ENCODE peak calls at places on chromosome 22, in six cellular contexts. M is left kidney, F is OCI-M1, G is lung, I is H9, Y is NCI-H2081 treated with DMSO at 0.1 percent for 48 hours. U is an unnamed sample.

GRCh38 chr22:28231423-28231822 is 312.4 kb upstream of the PITPNB start:
- DNase-seq in M (peak), I (no peak), Y (no peak), F (no peak), G (no peak), U (no peak)

GRCh38 chr22:46061124-46061410 is 84.1 kb upstream of the WNT7B start:
- DNase-seq in M (no peak), G (no peak), Y (no peak), I (no peak), F (no peak), U (no peak)

GRCh38 chr22:23380230-23380573 is 199.9 kb downstream of the IGLL1 start:
- DNase-seq in F (no peak), G (no peak), M (no peak), Y (no peak), I (no peak), U (no peak)

GRCh38 chr22:38843201-38843715 is 570 bp downstream of the NPTXR start:
- DNase-seq in G (no peak), Y (no peak), F (no peak), I (peak), M (peak), U (peak)

GRCh38 chr22:42229455-42230149 is 40.9 kb downstream of the TCF20 start:
- DNase-seq in F (no peak), I (no peak), Y (no peak), G (peak), M (no peak), U (no peak)

GRCh38 chr22:29344137-29344536 is 28.6 kb upstream of the RASL10A start:
- DNase-seq in I (no peak), F (no peak), Y (peak), G (peak), M (no peak), U (peak)

GRCh38 chr22:43883012-43883661 is 8.7 kb downstream of the PNPLA5 start:
- DNase-seq in G (no peak), F (peak), I (peak), Y (no peak), M (peak), U (peak)

GRCh38 chr22:38638734-38639133 is 17.5 kb downstream of the FAM227A start:
- DNase-seq in M (no peak), G (no peak), I (no peak), F (peak), Y (no peak), U (no peak)

GRCh38 chr22:48821346-48822186 is 1006.1 kb downstream of the BRD1 start:
- DNase-seq in I (no peak), Y (no peak), F (no peak), G (no peak), M (no peak), U (no peak)

GRCh38 chr22:23431337-23432072 is 148.6 kb downstream of the IGLL1 start:
- DNase-seq in F (no peak), M (peak), Y (no peak), G (no peak), I (no peak), U (no peak)

GRCh38 chr22:48712558-48712957 is 1115.1 kb downstream of the BRD1 start:
- DNase-seq in G (no peak), F (no peak), I (no peak), M (no peak), Y (no peak), U (no peak)

GRCh38 chr22:27405672-27406388 is 395.7 kb downstream of the MN1 start:
- DNase-seq in I (peak), M (peak), Y (no peak), G (peak), F (peak), U (peak)

GRCh38 chr22:37294747-37295146 is 12.4 kb downstream of the CYTH4 start:
- DNase-seq in G (no peak), Y (no peak), I (no peak), F (no peak), M (no peak), U (no peak)

GRCh38 chr22:40533712-40534378 is 102.7 kb downstream of the MRTFA start:
- DNase-seq in F (peak), I (no peak), M (peak), Y (no peak), G (no peak), U (peak)

GRCh38 chr22:49826603-49827306 is 918 bp downstream of the BRD1 start:
- DNase-seq in Y (no peak), F (peak), G (no peak), I (no peak), M (peak), U (peak)